ENCODE peak calls at places on chromosomes 12 and 14, in nine cellular contexts. X, U, S, E, W, N, K, D and J are unnamed samples.

GRCh38 chr14:91919814-91920213 is 27.7 kb downstream of the FBLN5 start:
- DNase-seq in X (no peak), U (no peak), S (no peak), E (peak; percentile 63), W (no peak), N (peak; percentile 63), K (peak; percentile 65), D (no peak), J (peak; percentile 68)

GRCh38 chr12:52836042-52836466 is 1.9 kb upstream of the KRT79 start:
- DNase-seq in X (peak; percentile 62), U (no peak), S (no peak), E (peak; percentile 42), W (no peak), N (peak; percentile 85), K (no peak), D (peak; percentile 37), J (peak; percentile 37)

GRCh38 chr14:55430024-55430690 is 10.3 kb downstream of the TBPL2 start:
- DNase-seq in X (peak; percentile 11), U (peak; percentile 86), S (peak; percentile 73), E (peak; percentile 62), W (peak; percentile 68), N (peak; percentile 86), K (no peak), D (peak; percentile 74), J (no peak)

GRCh38 chr12:28173440-28173839 is 16.8 kb upstream of the CCDC91 start:
- DNase-seq in X (no peak), U (no peak), S (no peak), E (no peak), W (no peak), N (no peak), K (no peak), D (no peak), J (no peak)

GRCh38 chr12:22574921-22575320 is 30.6 kb upstream of the C2CD5 start:
- DNase-seq in X (no peak), U (no peak), S (no peak), E (no peak), W (no peak), N (no peak), K (no peak), D (no peak), J (no peak)

GRCh38 chr12:51171884-51172514 is 936 bp downstream of the TFCP2 start:
- DNase-seq in X (no peak), U (peak; percentile 74), S (peak; percentile 54), E (peak; percentile 14), W (peak; percentile 23), N (peak; percentile 48), K (no peak), D (peak; percentile 2), J (no peak)

GRCh38 chr14:56027916-56028637 is 90.1 kb upstream of the PELI2 start:
- DNase-seq in X (no peak), U (no peak), S (no peak), E (no peak), W (no peak), N (no peak), K (no peak), D (no peak), J (no peak)

GRCh38 chr14:96065661-96066459 is 26.7 kb downstream of the C14orf132 start:
- DNase-seq in X (no peak), U (no peak), S (no peak), E (no peak), W (no peak), N (no peak), K (no peak), D (no peak), J (no peak)

GRCh38 chr12:32454075-32454474 is 54.7 kb downstream of the FGD4 start:
- DNase-seq in X (no peak), U (no peak), S (no peak), E (peak; percentile 50), W (no peak), N (peak; percentile 67), K (no peak), D (no peak), J (no peak)

GRCh38 chr12:56905852-56906251 is 28.4 kb downstream of the SDR9C7 start:
- DNase-seq in X (no peak), U (no peak), S (no peak), E (no peak), W (no peak), N (no peak), K (no peak), D (no peak), J (no peak)

GRCh38 chr14:24997335-24997734 is 52.6 kb downstream of the STXBP6 start:
- DNase-seq in X (no peak), U (no peak), S (no peak), E (no peak), W (no peak), N (no peak), K (no peak), D (no peak), J (no peak)

GRCh38 chr12:10031771-10032175 is 1.3 kb downstream of the CLEC9A start:
- DNase-seq in X (no peak), U (no peak), S (no peak), E (peak; percentile 64), W (no peak), N (peak; percentile 87), K (no peak), D (no peak), J (no peak)

GRCh38 chr12:34394211-34395055 is 372.1 kb downstream of the ALG10 start:
- DNase-seq in X (no peak), U (no peak), S (no peak), E (no peak), W (no peak), N (no peak), K (peak; percentile 9), D (no peak), J (peak; percentile 51)

GRCh38 chr12:16670456-16671050 is 64.6 kb upstream of the LMO3 start:
- DNase-seq in X (no peak), U (no peak), S (no peak), E (no peak), W (no peak), N (peak; percentile 0), K (no peak), D (no peak), J (no peak)

GRCh38 chr14:85531141-85531593 is 1.2 kb downstream of the FLRT2 start:
- DNase-seq in X (no peak), U (peak; percentile 81), S (no peak), E (peak; percentile 75), W (no peak), N (peak; percentile 58), K (peak; percentile 48), D (no peak), J (peak; percentile 84)

GRCh38 chr14:50531595-50532501 is 521 bp downstream of the MAP4K5 start:
- DNase-seq in X (no peak), U (peak; percentile 90), S (peak; percentile 72), E (no peak), W (peak; percentile 49), N (peak; percentile 29), K (peak; percentile 58), D (no peak), J (peak; percentile 66)

GRCh38 chr12:53217930-53218307 is 10.9 kb upstream of the ITGB7 start:
- DNase-seq in X (no peak), U (no peak), S (no peak), E (no peak), W (no peak), N (peak; percentile 27), K (no peak), D (no peak), J (peak; percentile 69)

GRCh38 chr14:94696518-94696917 is 73.4 kb downstream of the GSC start:
- DNase-seq in X (no peak), U (no peak), S (no peak), E (no peak), W (no peak), N (no peak), K (no peak), D (no peak), J (no peak)

GRCh38 chr14:81868172-81868571 is 334.5 kb upstream of the SEL1L start:
- DNase-seq in X (no peak), U (no peak), S (no peak), E (no peak), W (no peak), N (no peak), K (no peak), D (no peak), J (no peak)

GRCh38 chr14:76924363-76925151 is 98.3 kb downstream of the LRRC74A start:
- DNase-seq in X (no peak), U (peak; percentile 99), S (peak; percentile 98), E (no peak), W (no peak), N (no peak), K (no peak), D (peak; percentile 50), J (no peak)

GRCh38 chr12:56299308-56299852 is 750 bp downstream of the CS start:
- DNase-seq in X (no peak), U (no peak), S (peak; percentile 55), E (peak; percentile 14), W (no peak), N (peak; percentile 17), K (no peak), D (peak; percentile 50), J (no peak)

GRCh38 chr12:88035907-88036289 is 6.7 kb upstream of the C12orf50 start:
- DNase-seq in X (no peak), U (peak; percentile 77), S (peak; percentile 28), E (no peak), W (peak; percentile 17), N (no peak), K (no peak), D (peak; percentile 2), J (no peak)

GRCh38 chr14:75689012-75689411 is 28.0 kb downstream of the TTLL5 start:
- DNase-seq in X (no peak), U (no peak), S (no peak), E (peak; percentile 42), W (no peak), N (peak; percentile 61), K (peak; percentile 45), D (no peak), J (peak; percentile 49)

GRCh38 chr12:98997-99396 is 32.4 kb downstream of the IQSEC3 start:
- DNase-seq in X (no peak), U (no peak), S (no peak), E (no peak), W (no peak), N (no peak), K (no peak), D (no peak), J (no peak)

GRCh38 chr12:92226961-92227360 is 81.3 kb upstream of the BTG1 start:
- DNase-seq in X (no peak), U (no peak), S (no peak), E (no peak), W (no peak), N (no peak), K (no peak), D (no peak), J (no peak)

GRCh38 chr14:54166049-54166950 is 209.7 kb upstream of the BMP4 start:
- DNase-seq in X (no peak), U (no peak), S (no peak), E (no peak), W (no peak), N (no peak), K (no peak), D (no peak), J (no peak)

GRCh38 chr12:74431821-74432220 is 105.8 kb upstream of the ATXN7L3B start:
- DNase-seq in X (no peak), U (no peak), S (no peak), E (no peak), W (no peak), N (no peak), K (no peak), D (no peak), J (no peak)

GRCh38 chr12:109681986-109682707 is 31.5 kb upstream of the FAM222A start:
- DNase-seq in X (no peak), U (no peak), S (no peak), E (no peak), W (no peak), N (no peak), K (no peak), D (no peak), J (no peak)

GRCh38 chr12:84911331-84912190 is 1.0 kb downstream of the SLC6A15 start:
- DNase-seq in X (no peak), U (peak; percentile 93), S (peak; percentile 66), E (peak; percentile 75), W (peak; percentile 15), N (peak; percentile 56), K (no peak), D (no peak), J (peak; percentile 52)

GRCh38 chr12:105659355-105660075 is 329.0 kb downstream of the C12orf75 start:
- DNase-seq in X (no peak), U (no peak), S (no peak), E (no peak), W (no peak), N (no peak), K (peak; percentile 54), D (no peak), J (no peak)